ENCODE peak calls at places on chromosomes 7 and 10, in eight cellular contexts. H is fibroblast of mammary gland, K is myocyte, A is neural crest cell, Q is left colon, O is NCI-H1092, W is T-cell, C is COR-L47. L is an unnamed sample.

GRCh38 chr7:96349572-96349971 is 27.7 kb upstream of the SLC25A13 start:
- DNase-seq in Q (peak; percentile 51), O (no peak), A (no peak), K (no peak), W (no peak), H (no peak), C (no peak), L (no peak)

GRCh38 chr10:115827180-115827579 is 445.8 kb downstream of the GFRA1 start:
- DNase-seq in Q (no peak), A (no peak), C (no peak), H (peak; percentile 59), W (no peak), K (no peak), O (no peak), L (no peak)

GRCh38 chr10:1454428-1454827 is 282.9 kb downstream of the ADARB2 start:
- DNase-seq in W (no peak), A (no peak), Q (no peak), C (peak; percentile 15), H (no peak), O (no peak), K (no peak), L (no peak)

GRCh38 chr10:48924988-48925387 is 14.7 kb downstream of the LRRC18 start:
- DNase-seq in C (no peak), A (no peak), Q (no peak), W (no peak), O (no peak), K (no peak), H (no peak), L (no peak)

GRCh38 chr7:29352041-29352440 is 157.5 kb downstream of the CHN2 start:
- DNase-seq in Q (no peak), H (no peak), C (no peak), O (no peak), A (no peak), W (no peak), K (no peak), L (no peak)

GRCh38 chr7:155804897-155805825 is 7.1 kb downstream of the SHH start:
- DNase-seq in C (peak; percentile 48), W (no peak), A (peak; percentile 87), Q (peak; percentile 82), O (peak; percentile 74), K (peak; percentile 74), H (peak; percentile 59), L (no peak)

GRCh38 chr10:94232711-94233383 is 129.9 kb downstream of the NOC3L start:
- DNase-seq in C (no peak), K (no peak), Q (no peak), W (no peak), H (no peak), A (no peak), O (no peak), L (no peak)

GRCh38 chr7:127769137-127769536 is 117.1 kb downstream of the SND1 start:
- DNase-seq in H (no peak), C (no peak), K (no peak), W (no peak), O (no peak), A (no peak), Q (no peak), L (no peak)

GRCh38 chr10:78292987-78293865 is 259.6 kb downstream of the RPS24 start:
- DNase-seq in A (peak; percentile 59), W (no peak), H (no peak), K (peak; percentile 84), C (no peak), O (peak; percentile 6), Q (no peak), L (peak; percentile 57)

GRCh38 chr10:132107211-132107946 is 41.6 kb downstream of the JAKMIP3 start:
- DNase-seq in Q (no peak), K (no peak), W (no peak), C (peak; percentile 88), H (no peak), O (peak; percentile 24), A (no peak), L (peak; percentile 32)

GRCh38 chr10:101567165-101568006 is 20.7 kb downstream of the POLL start:
- DNase-seq in O (no peak), Q (no peak), W (no peak), C (no peak), K (no peak), A (no peak), H (no peak), L (no peak)

GRCh38 chr10:8628351-8628750 is 573.9 kb downstream of the GATA3 start:
- DNase-seq in W (no peak), A (no peak), O (no peak), H (no peak), C (no peak), Q (no peak), K (no peak), L (peak; percentile 47)

GRCh38 chr7:98995523-98996161 is 117.3 kb downstream of the TRRAP start:
- DNase-seq in O (no peak), W (no peak), A (no peak), K (no peak), Q (no peak), H (no peak), C (no peak), L (no peak)

GRCh38 chr7:15729746-15730145 is 43.3 kb upstream of the MEOX2 start:
- DNase-seq in H (no peak), A (no peak), W (no peak), K (no peak), C (no peak), Q (no peak), O (no peak), L (no peak)

GRCh38 chr7:30726296-30727006 is 25.5 kb upstream of the INMT start:
- DNase-seq in W (no peak), H (no peak), O (no peak), A (no peak), C (no peak), Q (no peak), K (no peak), L (no peak)

GRCh38 chr10:69866688-69867461 is 65.2 kb downstream of the COL13A1 start:
- DNase-seq in Q (peak; percentile 76), W (no peak), H (peak; percentile 80), A (peak; percentile 53), O (no peak), K (peak; percentile 67), C (no peak), L (peak; percentile 69)

GRCh38 chr10:92047215-92047614 is 123.6 kb downstream of the BTAF1 start:
- DNase-seq in Q (no peak), C (no peak), K (no peak), A (no peak), O (no peak), W (no peak), H (no peak), L (no peak)

GRCh38 chr10:2944788-2945187 is 122.6 kb upstream of the PFKP start:
- DNase-seq in C (no peak), Q (no peak), K (no peak), O (no peak), A (no peak), H (no peak), W (no peak), L (no peak)

GRCh38 chr10:4212111-4212635 is 427.2 kb upstream of the KLF6 start:
- DNase-seq in C (no peak), K (peak; percentile 89), A (no peak), H (no peak), O (no peak), Q (no peak), W (no peak), L (no peak)

GRCh38 chr7:28811990-28812389 is 146.1 kb downstream of the TRIL start:
- DNase-seq in H (no peak), W (no peak), C (no peak), K (peak; percentile 77), Q (no peak), A (no peak), O (no peak), L (no peak)

L was measured in ureter.